ENCODE peak calls at places on chromosomes 13 and 19, in nine cellular contexts. M is fibroblast of pulmonary artery, Y is OCI-LY7, J is heart left ventricle, O is PC-3, N is A673, W is AG10803, G is neural crest cell, S is Calu3. U is an unnamed sample.

GRCh38 chr19:4060621-4061177 is 6.0 kb downstream of the ZBTB7A start:
- DNase-seq in M (no peak), Y (no peak), J (no peak), O (no peak), N (no peak), W (no peak), G (no peak), S (no peak), U (no peak)

GRCh38 chr13:31504918-31505317 is 234.4 kb upstream of the RXFP2 start:
- DNase-seq in M (no peak), Y (no peak), J (no peak), O (no peak), N (no peak), W (no peak), G (no peak), S (no peak), U (no peak)

GRCh38 chr13:34913040-34913439 is 29.0 kb upstream of the NBEA start:
- DNase-seq in M (peak), Y (no peak), J (no peak), O (peak), N (peak), W (peak), G (no peak), S (no peak), U (no peak)

GRCh38 chr19:6663236-6664187 is 6.4 kb downstream of the TNFSF14 start:
- DNase-seq in M (no peak), Y (no peak), J (no peak), O (peak), N (peak), W (peak), G (no peak), S (no peak), U (no peak)

GRCh38 chr19:45177817-45178261 is at the start of gene TRAPPC6A:
- DNase-seq in M (peak), Y (no peak), J (no peak), O (peak), N (no peak), W (peak), G (no peak), S (no peak), U (no peak)

GRCh38 chr19:38691938-38692457 is 44.5 kb downstream of the ACTN4 start:
- DNase-seq in M (peak), Y (no peak), J (peak), O (no peak), N (no peak), W (peak), G (no peak), S (peak), U (peak)

GRCh38 chr19:1514295-1514661 is 1.5 kb upstream of the ADAMTSL5 start:
- DNase-seq in M (no peak), Y (no peak), J (no peak), O (no peak), N (no peak), W (no peak), G (no peak), S (no peak), U (no peak)

GRCh38 chr13:40792284-40793051 is 3.1 kb downstream of the SLC25A15 start:
- DNase-seq in M (no peak), Y (peak), J (no peak), O (no peak), N (no peak), W (no peak), G (no peak), S (no peak), U (no peak)

GRCh38 chr13:21328836-21329477 is 130.1 kb downstream of the ZDHHC20 start:
- DNase-seq in M (no peak), Y (no peak), J (no peak), O (no peak), N (no peak), W (no peak), G (no peak), S (no peak), U (no peak)

GRCh38 chr19:52464798-52465470 is 11.6 kb downstream of the ZNF578 start:
- DNase-seq in M (no peak), Y (no peak), J (no peak), O (no peak), N (peak), W (no peak), G (peak), S (no peak), U (no peak)

GRCh38 chr19:3095375-3096191 is 1.4 kb downstream of the GNA11 start:
- DNase-seq in M (no peak), Y (no peak), J (no peak), O (peak), N (no peak), W (no peak), G (no peak), S (peak), U (no peak)

GRCh38 chr13:85520445-85520844 is 278.8 kb downstream of the SLITRK6 start:
- DNase-seq in M (peak), Y (no peak), J (no peak), O (peak), N (no peak), W (peak), G (no peak), S (no peak), U (peak)

GRCh38 chr13:21022694-21023325 is 38.6 kb downstream of the LATS2 start:
- DNase-seq in M (no peak), Y (no peak), J (peak), O (no peak), N (no peak), W (no peak), G (no peak), S (no peak), U (no peak)

GRCh38 chr13:36030670-36031331 is 100.4 kb downstream of the DCLK1 start:
- DNase-seq in M (peak), Y (no peak), J (peak), O (peak), N (peak), W (peak), G (no peak), S (no peak), U (peak)

GRCh38 chr13:37651891-37652290 is 53.3 kb upstream of the POSTN start:
- DNase-seq in M (no peak), Y (no peak), J (no peak), O (peak), N (no peak), W (no peak), G (no peak), S (no peak), U (no peak)

GRCh38 chr19:37074111-37074510 is 4.1 kb upstream of the ZNF420 start:
- DNase-seq in M (no peak), Y (no peak), J (no peak), O (no peak), N (no peak), W (no peak), G (no peak), S (no peak), U (no peak)

GRCh38 chr13:59444210-59444857 is 719.4 kb downstream of the DIAPH3 start:
- DNase-seq in M (no peak), Y (no peak), J (no peak), O (no peak), N (no peak), W (no peak), G (no peak), S (no peak), U (no peak)

GRCh38 chr19:4288091-4288777 is 9.2 kb downstream of the SHD start:
- DNase-seq in M (no peak), Y (no peak), J (no peak), O (peak), N (no peak), W (no peak), G (no peak), S (no peak), U (no peak)

GRCh38 chr19:5031231-5032100 is 62.6 kb downstream of the KDM4B start:
- DNase-seq in M (peak), Y (peak), J (peak), O (peak), N (peak), W (peak), G (peak), S (peak), U (peak)

DNA sequence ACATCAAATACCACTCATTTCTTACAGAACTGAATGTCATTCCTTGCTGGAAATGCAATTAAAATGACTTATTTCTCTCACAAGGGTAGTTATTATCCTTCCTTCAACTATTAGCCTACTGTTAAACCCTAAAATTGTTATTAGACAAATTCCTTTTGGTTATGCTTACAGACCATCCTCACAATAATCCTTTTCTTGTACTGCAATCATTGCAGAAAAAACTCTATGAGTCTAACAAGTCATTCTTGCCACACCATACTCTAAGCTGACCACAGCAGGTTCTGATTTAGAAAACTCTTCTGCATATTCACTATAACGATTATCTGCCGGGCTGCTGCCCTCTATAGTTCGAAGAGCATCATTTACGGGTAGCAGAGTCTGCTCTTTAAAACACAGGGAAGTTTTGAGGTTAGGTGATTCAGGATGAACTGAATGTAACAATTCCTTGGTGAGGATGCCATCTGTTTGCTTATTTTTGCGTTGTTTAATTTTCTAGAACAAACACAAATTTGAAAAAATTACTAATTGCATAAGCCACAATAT is 38.2 kb downstream of the MTMR6 start:
- DNase-seq in M (peak), Y (peak), J (no peak), O (peak), N (peak), W (peak), G (no peak), S (no peak), U (peak)
- TF ChIP-seq CTCF in M (peak), Y (peak), J (no peak), O (peak), N (peak), W (peak), G (peak), S (no peak), U (peak)

DNA sequence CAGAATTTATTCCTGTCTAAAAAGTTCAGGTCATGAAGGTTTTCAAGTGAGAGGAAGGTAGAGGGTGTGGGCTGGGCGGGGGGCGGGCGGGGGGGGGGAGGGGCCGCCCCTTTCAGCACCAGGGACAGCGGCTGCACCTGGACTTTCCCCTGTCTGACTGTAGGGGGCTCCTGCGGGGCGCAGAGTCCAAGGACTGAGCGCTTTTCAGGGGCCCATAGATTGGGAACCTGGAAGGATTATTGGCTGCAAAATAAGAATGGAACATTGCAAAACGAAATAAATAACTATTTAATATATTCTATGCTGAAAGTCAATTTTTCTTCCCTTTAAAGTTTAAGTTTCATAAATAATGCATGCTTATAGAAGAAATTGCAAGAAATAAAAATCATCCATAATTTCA is 8.9 kb upstream of the CYP4F3 start:
- DNase-seq in M (no peak), Y (peak), J (no peak), O (peak), N (peak), W (no peak), G (no peak), S (peak), U (no peak)
- TF ChIP-seq CTCF in M (peak), Y (peak), J (peak), O (peak), N (peak), W (peak), G (peak), S (peak), U (no peak)

GRCh38 chr19:53537523-53538377 is at the start of gene ZNF331:
- DNase-seq in M (peak), Y (peak), J (peak), O (peak), N (peak), W (peak), G (peak), S (no peak), U (peak)
- TF ChIP-seq CTCF in M (peak), Y (peak), J (no peak), O (no peak), N (peak), W (peak), G (peak), S (no peak), U (peak)

GRCh38 chr19:49374665-49375434 is 11.2 kb downstream of the DKKL1 start:
- DNase-seq in M (no peak), Y (no peak), J (no peak), O (no peak), N (no peak), W (no peak), G (no peak), S (no peak), U (no peak)

GRCh38 chr19:49383598-49383997 is 4.5 kb upstream of the KASH5 start:
- DNase-seq in M (no peak), Y (no peak), J (no peak), O (no peak), N (no peak), W (no peak), G (no peak), S (no peak), U (no peak)

GRCh38 chr19:49378501-49378900 is 9.5 kb upstream of the KASH5 start:
- DNase-seq in M (no peak), Y (no peak), J (no peak), O (no peak), N (no peak), W (no peak), G (no peak), S (no peak), U (no peak)

GRCh38 chr19:49382639-49383038 is 5.4 kb upstream of the KASH5 start:
- DNase-seq in M (no peak), Y (no peak), J (no peak), O (no peak), N (no peak), W (no peak), G (no peak), S (no peak), U (no peak)

GRCh38 chr19:49380391-49380790 is 7.7 kb upstream of the KASH5 start:
- DNase-seq in M (no peak), Y (no peak), J (no peak), O (no peak), N (no peak), W (no peak), G (no peak), S (no peak), U (no peak)
- TF ChIP-seq CTCF in M (no peak), Y (no peak), J (no peak), O (no peak), N (no peak), W (no peak), G (no peak), S (no peak), U (no peak)

GRCh38 chr19:47423203-47423882 is 4.0 kb upstream of the MEIS3 start:
- DNase-seq in M (no peak), Y (no peak), J (no peak), O (no peak), N (no peak), W (no peak), G (no peak), S (no peak), U (no peak)
- TF ChIP-seq CTCF in M (no peak), Y (no peak), J (no peak), O (no peak), N (no peak), W (no peak), G (no peak), S (no peak), U (no peak)